ENCODE peak calls at places on chromosome 13, in four cellular contexts. Q is lower lobe of right lung, R is IMR-90, J is esophagus muscularis mucosa. Z is an unnamed sample. For H3K27me3, the result is how much of the 10 kb centered on the place peaks cover.

GRCh38 chr13:45333973-45334922 is 6.7 kb downstream of the TPT1 start:
- DNase-seq in Q (no peak), R (peak), J (no peak), Z (no peak)

GRCh38 chr13:101178394-101178793 is 237.9 kb downstream of the NALCN start:
- DNase-seq in Q (no peak), R (peak), J (no peak), Z (no peak)

GRCh38 chr13:49098198-49098597 is 121.9 kb upstream of the MLNR start:
- DNase-seq in Q (no peak), R (peak), J (no peak), Z (peak)

GRCh38 chr13:74929436-74929835 is 552.5 kb downstream of the TBC1D4 start:
- DNase-seq in Q (no peak), R (no peak), J (no peak), Z (no peak)

GRCh38 chr13:95564948-95565347 is 12.4 kb downstream of the CLDN10 start:
- DNase-seq in Q (no peak), R (peak), J (no peak), Z (no peak)

GRCh38 chr13:56189978-56190377 is 950.7 kb upstream of the PRR20A start:
- DNase-seq in Q (no peak), R (no peak), J (no peak), Z (no peak)

GRCh38 chr13:30744056-30744684 is 8.8 kb downstream of the ALOX5AP start:
- DNase-seq in Q (peak), R (peak), J (no peak), Z (no peak)

GRCh38 chr13:50894504-50894903 is 15.1 kb upstream of the RNASEH2B start:
- DNase-seq in Q (no peak), R (no peak), J (no peak), Z (no peak)

GRCh38 chr13:113647351-113648217 is 10.4 kb downstream of the ATP4B start:
- DNase-seq in Q (peak), R (no peak), J (no peak), Z (no peak)

GRCh38 chr13:97321101-97321500 is 99.0 kb downstream of the MBNL2 start:
- DNase-seq in Q (no peak), R (no peak), J (no peak), Z (no peak)

GRCh38 chr13:73792796-73793195 is 341.4 kb downstream of the KLF12 start:
- DNase-seq in Q (no peak), R (no peak), J (no peak), Z (no peak)

GRCh38 chr13:50894042-50894441 is 15.5 kb upstream of the RNASEH2B start:
- DNase-seq in Q (no peak), R (no peak), J (no peak), Z (no peak)

GRCh38 chr13:47672982-47673670 is 327.9 kb downstream of the SUCLA2 start:
- DNase-seq in Q (no peak), R (peak), J (no peak), Z (no peak)

GRCh38 chr13:52617070-52618060 is 24.9 kb upstream of the HNRNPA1L2 start:
- DNase-seq in Q (peak), R (peak), J (peak), Z (no peak)

GRCh38 chr13:29893438-29893837 is 43.0 kb upstream of the UBL3 start:
- DNase-seq in Q (no peak), R (peak), J (no peak), Z (no peak)

GRCh38 chr13:28022848-28023518 is 34.5 kb upstream of the URAD start:
- DNase-seq in Q (no peak), R (peak), J (no peak), Z (no peak)

GRCh38 chr13:40503966-40504591 is 162.4 kb downstream of the FOXO1 start:
- DNase-seq in Q (no peak), R (peak), J (peak), Z (peak)

GRCh38 chr13:113560645-113561416 is 23.7 kb upstream of the TFDP1 start:
- DNase-seq in Q (peak), R (no peak), J (peak), Z (no peak)

GRCh38 chr13:94233401-94233800 is 246.1 kb downstream of the DCT start:
- DNase-seq in Q (no peak), R (peak), J (no peak), Z (no peak)

GRCh38 chr13:79541426-79542049 is 60.6 kb downstream of the NDFIP2 start:
- DNase-seq in Q (no peak), R (peak), J (no peak), Z (no peak)

GRCh38 chr13:60572003-60572792 is 175.2 kb downstream of the TDRD3 start:
- DNase-seq in Q (no peak), R (peak), J (no peak), Z (peak)

GRCh38 chr13:75761373-75761772 is 125.2 kb downstream of the LMO7 start:
- DNase-seq in Q (no peak), R (no peak), J (no peak), Z (no peak)

GRCh38 chr13:77728265-77728966 is 30.9 kb downstream of the SLAIN1 start:
- DNase-seq in Q (no peak), R (no peak), J (no peak), Z (no peak)

GRCh38 chr13:45811891-45812583 is 39.5 kb downstream of the SIAH3 start:
- DNase-seq in Q (no peak), R (no peak), J (no peak), Z (peak)

GRCh38 chr13:28394422-28394821 is 100.5 kb downstream of the FLT1 start:
- DNase-seq in Q (no peak), R (peak), J (no peak), Z (no peak)

GRCh38 chr13:37068962-37069361 is 9.5 kb upstream of the SUPT20H start:
- DNase-seq in Q (no peak), R (peak), J (no peak), Z (no peak)

GRCh38 chr13:48859168-48860105 is 116.3 kb upstream of the FNDC3A start:
- DNase-seq in Q (no peak), R (no peak), J (peak), Z (no peak)

GRCh38 chr13:42574435-42575311 is 721 bp downstream of the TNFSF11 start:
- DNase-seq in Q (no peak), R (no peak), J (no peak), Z (no peak)

GRCh38 chr13:53007872-53008271 is 20.7 kb upstream of the OLFM4 start:
- DNase-seq in Q (no peak), R (no peak), J (peak), Z (no peak)

GRCh38 chr13:73303858-73304257 is 245.1 kb downstream of the KLF5 start:
- DNase-seq in Q (no peak), R (peak), J (no peak), Z (peak)

GRCh38 chr13:96020155-96020575 is 33.0 kb downstream of the UGGT2 start:
- DNase-seq in Q (no peak), R (peak), J (no peak), Z (no peak)

GRCh38 chr13:21435710-21436151 is 23.4 kb downstream of the ZDHHC20 start:
- DNase-seq in Q (peak), R (peak), J (no peak), Z (no peak)

GRCh38 chr13:108269601-108270328 is at the start of gene TNFSF13B:
- DNase-seq in Q (peak), R (peak), J (no peak), Z (no peak)

GRCh38 chr13:70792121-70792520 is 683.9 kb upstream of the KLHL1 start:
- DNase-seq in Q (no peak), R (no peak), J (no peak), Z (no peak)

GRCh38 chr13:107351305-107351704 is 783.4 kb upstream of the ARGLU1 start:
- DNase-seq in Q (no peak), R (peak), J (no peak), Z (no peak)

GRCh38 chr13:80237646-80238045 is 103.3 kb downstream of the SPRY2 start:
- DNase-seq in Q (no peak), R (peak), J (no peak), Z (no peak)

GRCh38 chr13:98480915-98481510 is 95.9 kb downstream of the STK24 start:
- DNase-seq in Q (no peak), R (peak), J (no peak), Z (no peak)

GRCh38 chr13:113666324-113666660 is 727 bp upstream of the GRK1 start:
- DNase-seq in Q (peak), R (no peak), J (no peak), Z (no peak)

GRCh38 chr13:50518791-50519201 is 324.7 kb downstream of the DLEU7 start:
- DNase-seq in Q (no peak), R (peak), J (no peak), Z (no peak)

GRCh38 chr13:93146584-93147292 is 79.9 kb upstream of the GPC6 start:
- DNase-seq in Q (no peak), R (peak), J (no peak), Z (no peak)

GRCh38 chr13:24195626-24196025 is 35.1 kb downstream of the SPATA13 start:
- DNase-seq in Q (no peak), R (no peak), J (no peak), Z (no peak)

GRCh38 chr13:24194447-24194846 is 33.9 kb downstream of the SPATA13 start:
- DNase-seq in Q (no peak), R (no peak), J (peak), Z (no peak)

GRCh38 chr13:24192036-24192810 is 31.7 kb downstream of the SPATA13 start:
- DNase-seq in Q (no peak), R (no peak), J (peak), Z (no peak)

GRCh38 chr13:24196593-24197197 is 36.2 kb downstream of the SPATA13 start:
- DNase-seq in Q (no peak), R (no peak), J (no peak), Z (no peak)

GRCh38 chr13:24192811-24193162 is 32.3 kb downstream of the SPATA13 start:
- DNase-seq in Q (no peak), R (no peak), J (no peak), Z (no peak)
- H3K4me3 ChIP-seq in Q (no peak), R (no peak), J (no peak), Z (no peak)

GRCh38 chr13:111844222-111844671 is 222.7 kb upstream of the SOX1 start:
- DNase-seq in Q (no peak), R (no peak), J (peak), Z (no peak)
- H3K27me3 ChIP-seq in Q (under half), R (under half), J (under half), Z (under half)

DNA sequence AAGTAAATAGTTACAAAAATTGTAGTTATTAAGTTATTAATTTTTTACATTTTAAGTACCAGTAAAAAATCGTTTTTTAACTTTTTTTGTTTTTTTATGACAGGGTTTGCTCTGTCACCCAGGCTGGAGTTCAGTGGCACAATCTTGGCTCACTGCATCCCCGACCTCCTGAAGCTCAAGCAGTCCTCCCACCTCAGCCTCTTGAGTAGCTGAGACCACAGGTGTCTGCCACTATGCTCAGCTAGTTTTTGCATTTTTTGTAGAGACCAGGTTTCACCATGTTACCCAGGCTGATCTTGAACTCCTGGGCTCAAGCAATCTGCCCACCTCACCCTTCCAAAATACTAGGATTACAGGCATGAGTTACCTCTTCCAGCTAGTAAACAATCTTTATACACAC is 477.9 kb upstream of the MIR17HG start:
- DNase-seq in Q (no peak), R (no peak), J (no peak), Z (no peak)
- H3K4me3 ChIP-seq in Q (no peak), R (no peak), J (no peak), Z (no peak)

DNA sequence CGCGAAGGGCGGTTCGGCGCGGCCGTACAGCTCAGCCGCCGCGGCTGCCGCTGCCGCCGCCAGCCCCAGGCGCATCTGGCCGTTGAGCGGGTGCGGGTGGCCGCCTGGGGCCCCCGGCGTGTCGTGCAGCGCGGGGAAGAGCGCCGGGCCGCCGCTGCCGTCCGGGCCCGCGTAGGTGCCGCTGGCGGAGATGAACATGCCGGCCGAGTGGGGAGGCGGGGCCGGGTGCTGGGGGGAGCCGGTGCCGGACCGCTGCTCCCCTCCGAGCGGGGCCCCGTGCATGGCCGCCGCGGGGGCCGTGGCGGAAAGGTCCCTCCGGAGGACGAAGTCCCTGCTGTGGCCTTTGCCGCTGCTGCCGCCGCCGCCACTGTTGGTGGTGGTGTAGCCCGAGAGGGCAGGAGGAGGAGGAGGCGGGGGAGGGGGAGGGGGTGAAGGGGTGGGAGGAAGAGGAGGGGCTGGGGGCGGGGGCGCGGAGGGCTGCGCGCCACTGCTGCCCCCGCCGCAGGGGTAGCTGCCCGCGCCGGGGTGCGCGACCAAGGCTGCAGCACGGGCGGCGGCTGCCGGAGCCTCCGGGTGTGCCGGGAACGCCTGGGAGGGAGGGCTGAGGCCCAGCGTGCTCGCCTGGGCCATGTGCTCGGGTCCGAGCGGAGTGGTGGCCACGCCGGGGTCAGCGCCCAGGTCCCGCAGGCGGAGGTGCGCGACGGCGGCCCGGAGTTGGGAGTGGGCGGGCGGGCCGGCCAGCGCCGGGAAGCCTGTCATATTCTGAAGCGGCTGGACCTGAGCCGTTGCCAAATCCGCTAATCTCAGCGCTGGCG is 599 bp downstream of the ZIC5 start:
- DNase-seq in Q (no peak), R (no peak), J (no peak), Z (no peak)
- H3K27me3 ChIP-seq in Q (half or more), R (half or more), J (under half), Z (half or more)

GRCh38 chr13:24747248-24748151 is 16.5 kb upstream of the RNF17 start:
- DNase-seq in Q (no peak), R (no peak), J (no peak), Z (no peak)

GRCh38 chr13:24745861-24746617 is 17.9 kb upstream of the RNF17 start:
- DNase-seq in Q (no peak), R (no peak), J (no peak), Z (no peak)

GRCh38 chr13:24744247-24744646 is 19.7 kb upstream of the RNF17 start:
- DNase-seq in Q (no peak), R (no peak), J (no peak), Z (no peak)

GRCh38 chr13:24745516-24745860 is 18.5 kb upstream of the RNF17 start:
- DNase-seq in Q (no peak), R (no peak), J (no peak), Z (no peak)

GRCh38 chr13:24746618-24747247 is 17.2 kb upstream of the RNF17 start:
- DNase-seq in Q (no peak), R (no peak), J (no peak), Z (no peak)
- H3K4me3 ChIP-seq in Q (peak), R (no peak), J (peak), Z (no peak)

GRCh38 chr13:110557610-110558305 is 3.8 kb downstream of the RAB20 start:
- DNase-seq in Q (peak), R (no peak), J (no peak), Z (no peak)

GRCh38 chr13:110559986-110560385 is 1.5 kb downstream of the RAB20 start:
- DNase-seq in Q (no peak), R (no peak), J (no peak), Z (no peak)

GRCh38 chr13:110561335-110562033 is at the start of gene RAB20:
- DNase-seq in Q (peak), R (peak), J (peak), Z (no peak)

GRCh38 chr13:110560606-110561334 is 752 bp downstream of the RAB20 start:
- DNase-seq in Q (no peak), R (no peak), J (no peak), Z (no peak)

DNA sequence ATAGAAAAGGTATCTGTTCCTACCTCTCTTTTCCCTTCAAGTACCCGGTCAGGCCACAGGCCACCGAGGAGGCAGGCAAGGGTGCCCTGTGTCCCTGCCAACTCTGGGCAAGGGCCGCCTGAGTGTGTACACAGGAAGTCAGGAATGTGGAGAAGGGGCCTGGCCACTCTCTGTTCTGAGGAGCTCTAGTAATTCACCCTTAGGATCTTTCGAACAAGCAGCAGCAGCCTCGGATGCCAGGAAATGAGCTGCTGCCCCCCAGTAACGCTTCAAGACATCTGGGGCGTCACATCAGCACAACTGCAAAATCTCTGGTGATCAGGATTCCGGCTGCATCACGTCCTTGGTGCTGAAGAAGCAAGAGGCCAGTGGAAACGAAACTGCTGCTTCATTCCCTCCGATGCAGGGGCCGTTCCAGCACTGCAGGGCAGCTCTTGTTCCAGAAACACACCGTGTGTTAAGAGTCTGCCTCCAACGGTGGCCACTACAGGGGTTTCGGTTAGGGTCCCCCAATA is 2.0 kb downstream of the RAB20 start:
- DNase-seq in Q (peak), R (peak), J (no peak), Z (no peak)
- H3K27me3 ChIP-seq in Q (under half), R (under half), J (under half), Z (under half)